ENCODE peak calls at places on chromosome 14, in nine cellular contexts. K, L, Z, H, F, C, J, Y and X are unnamed samples.

GRCh38 chr14:95504135-95505029 is 12.1 kb downstream of the SYNE3 start:
- DNase-seq in L (peak; percentile 52), J (peak; percentile 66), C (no peak), Z (no peak), Y (no peak), H (no peak), F (no peak), K (no peak), X (no peak)

GRCh38 chr14:65946494-65946893 is 534.0 kb downstream of the FUT8 start:
- DNase-seq in F (no peak), H (no peak), K (no peak), Z (no peak), J (no peak), Y (no peak), L (no peak), C (no peak), X (no peak)

GRCh38 chr14:90576981-90577660 is 180.3 kb downstream of the CALM1 start:
- DNase-seq in C (no peak), Z (peak; percentile 53), L (no peak), F (no peak), J (no peak), K (no peak), H (no peak), Y (no peak), X (no peak)

GRCh38 chr14:56120091-56120632 is 2.0 kb downstream of the PELI2 start:
- DNase-seq in H (no peak), Y (peak; percentile 21), J (no peak), C (no peak), F (no peak), Z (no peak), L (no peak), K (no peak), X (peak; percentile 19)

GRCh38 chr14:102774391-102775153 is 2.7 kb upstream of the TRAF3 start:
- DNase-seq in C (peak; percentile 57), K (peak; percentile 81), Y (peak; percentile 68), H (no peak), Z (no peak), L (no peak), F (peak; percentile 53), J (peak; percentile 69), X (peak; percentile 70)

GRCh38 chr14:73591690-73592448 is at the start of gene ACOT4:
- DNase-seq in F (peak; percentile 32), H (no peak), L (no peak), Y (no peak), J (peak; percentile 38), K (peak; percentile 51), Z (peak; percentile 64), C (peak; percentile 55), X (no peak)

GRCh38 chr14:71362920-71363584 is 455.8 kb downstream of the PCNX1 start:
- DNase-seq in L (no peak), F (no peak), Z (no peak), H (peak; percentile 25), J (peak; percentile 66), K (no peak), C (no peak), Y (no peak), X (no peak)

GRCh38 chr14:37210448-37210847 is 12.7 kb downstream of the MIPOL1 start:
- DNase-seq in L (no peak), H (no peak), J (no peak), Y (no peak), F (no peak), Z (no peak), C (no peak), K (no peak), X (no peak)

GRCh38 chr14:23483216-23483854 is 13.8 kb downstream of the NGDN start:
- DNase-seq in K (peak; percentile 11), J (no peak), Y (no peak), F (peak; percentile 12), C (no peak), Z (no peak), H (no peak), L (no peak), X (no peak)

GRCh38 chr14:20934148-20934762 is 21.0 kb upstream of the RNASE2 start:
- DNase-seq in H (no peak), C (peak; percentile 36), Y (no peak), F (peak; percentile 45), L (no peak), K (peak; percentile 8), Z (peak; percentile 53), J (no peak), X (no peak)

GRCh38 chr14:49935526-49935925 is 42.6 kb downstream of the ARF6 start:
- DNase-seq in H (no peak), C (no peak), Y (no peak), F (no peak), L (no peak), J (no peak), K (no peak), Z (no peak), X (no peak)

GRCh38 chr14:68084256-68084655 is 264.7 kb downstream of the RAD51B start:
- DNase-seq in Z (no peak), K (no peak), F (no peak), J (no peak), Y (no peak), H (no peak), L (no peak), C (no peak), X (peak; percentile 15)

GRCh38 chr14:31884776-31885379 is 192.2 kb upstream of the ARHGAP5 start:
- DNase-seq in H (no peak), F (no peak), Y (no peak), L (no peak), Z (no peak), J (peak; percentile 59), K (peak; percentile 74), C (no peak), X (no peak)

GRCh38 chr14:96253140-96253539 is 2.9 kb upstream of the BDKRB1 start:
- DNase-seq in F (no peak), C (no peak), K (peak; percentile 88), Z (no peak), H (peak; percentile 51), Y (no peak), J (peak; percentile 96), L (peak; percentile 81), X (peak; percentile 72)

GRCh38 chr14:35988972-35989690 is 163.0 kb downstream of the BRMS1L start:
- DNase-seq in L (no peak), H (no peak), J (no peak), F (no peak), Y (no peak), C (no peak), Z (no peak), K (peak; percentile 58), X (no peak)

GRCh38 chr14:35987731-35988130 is 161.6 kb downstream of the BRMS1L start:
- DNase-seq in L (no peak), F (no peak), Y (no peak), H (no peak), K (no peak), C (no peak), Z (no peak), J (no peak), X (no peak)

GRCh38 chr14:35988550-35988949 is 162.4 kb downstream of the BRMS1L start:
- DNase-seq in L (no peak), K (no peak), C (no peak), H (no peak), J (no peak), F (no peak), Z (no peak), Y (no peak), X (no peak)

GRCh38 chr14:35986219-35986573 is 160.1 kb downstream of the BRMS1L start:
- DNase-seq in H (no peak), K (no peak), C (no peak), L (no peak), Z (no peak), Y (no peak), F (no peak), J (no peak), X (no peak)

DNA sequence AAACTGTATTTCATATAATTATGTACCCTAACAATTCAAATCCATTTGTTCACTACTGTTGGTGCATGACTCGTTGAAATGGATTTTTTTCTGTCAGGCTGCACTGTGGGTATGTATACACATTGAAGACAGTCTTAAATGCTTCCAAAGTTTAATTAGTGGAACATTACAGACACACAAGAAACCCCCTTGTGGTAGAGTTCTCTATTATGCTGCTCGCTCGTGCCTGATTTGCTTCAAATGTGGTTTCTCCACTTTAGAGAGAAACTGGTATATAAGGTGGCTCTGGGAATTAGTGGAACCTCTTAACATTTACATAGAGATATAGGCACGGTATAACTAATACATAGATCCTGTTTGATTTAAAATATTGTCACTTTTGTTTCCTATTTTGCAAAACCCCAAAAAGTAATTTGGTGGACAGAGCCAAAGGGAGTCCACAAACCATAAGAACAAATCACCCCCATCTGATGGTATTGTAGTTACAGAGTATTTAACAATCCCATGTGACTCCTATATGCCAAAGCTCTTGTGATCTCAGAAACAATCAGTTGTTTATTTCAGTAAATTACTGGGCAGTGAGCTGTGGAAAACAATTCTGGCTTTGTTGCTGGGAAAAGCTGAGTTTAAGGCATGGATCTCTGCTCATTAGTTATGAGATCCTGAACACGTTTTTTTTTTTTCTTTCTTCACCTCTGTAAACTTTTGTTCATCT is 159.5 kb downstream of the BRMS1L start:
- DNase-seq in K (no peak), J (no peak), C (no peak), Z (no peak), L (no peak), Y (no peak), F (no peak), H (no peak), X (no peak)
- TF ChIP-seq CTCF in K (no peak), J (no peak), C (no peak), Z (no peak), L (no peak), Y (no peak), F (no peak), H (no peak), X (peak; percentile 33)

DNA sequence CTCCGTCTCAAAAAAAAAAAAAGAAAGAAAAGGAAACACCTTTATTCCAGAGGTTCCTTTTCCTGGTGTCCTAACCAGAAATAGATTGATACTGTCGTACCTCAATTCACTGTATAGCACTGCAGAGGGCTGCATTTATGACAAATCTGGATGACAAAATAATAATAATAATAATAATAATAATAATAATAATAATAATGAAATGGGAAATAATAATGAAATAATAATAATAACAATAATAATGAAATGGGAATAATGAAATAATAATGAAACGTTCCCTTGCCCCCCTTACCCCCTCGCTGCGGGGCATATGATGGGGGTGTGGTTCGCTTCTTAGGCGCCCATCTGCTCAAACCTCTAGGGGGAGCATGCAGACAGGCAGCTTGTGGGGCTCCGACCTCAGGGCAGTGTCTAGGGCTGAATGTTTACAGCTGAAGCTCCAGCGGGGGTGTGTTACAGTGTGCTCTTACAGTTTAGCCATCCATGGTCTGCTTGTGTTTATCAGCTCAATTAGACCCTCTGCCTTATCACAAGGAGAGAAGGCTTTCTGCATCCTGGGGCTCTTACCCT is 1088.3 kb upstream of the SEL1L start:
- DNase-seq in Z (no peak), C (no peak), J (no peak), Y (no peak), L (no peak), F (no peak), H (no peak), K (no peak), X (no peak)
- TF ChIP-seq CTCF in Z (no peak), C (no peak), J (no peak), Y (no peak), L (no peak), F (no peak), H (no peak), K (no peak), X (no peak)

GRCh38 chr14:98666545-98666944 is 605.5 kb downstream of the BCL11B start:
- DNase-seq in H (no peak), L (no peak), K (no peak), C (no peak), Z (no peak), F (no peak), Y (no peak), J (no peak), X (no peak)
- TF ChIP-seq CTCF in H (no peak), L (no peak), K (no peak), C (no peak), Z (no peak), F (no peak), Y (no peak), J (no peak), X (no peak)

GRCh38 chr14:64137657-64138290 is 156.4 kb downstream of the ESR2 start:
- DNase-seq in J (no peak), C (no peak), L (no peak), K (no peak), Y (no peak), F (no peak), H (no peak), Z (no peak), X (peak; percentile 7)
- TF ChIP-seq CTCF in J (peak; percentile 3), C (no peak), L (peak; percentile 28), K (no peak), Y (no peak), F (no peak), H (no peak), Z (no peak), X (peak; percentile 47)